ENCODE peak calls at places on chromosomes 7 and 10, in six cellular contexts. P is NCI-H748 treated with DMSO at 0.1 percent for 48 hours; H is right lobe of liver; S is stimulated activated CD4-positive, alpha-beta T cell treated with anti-CD3 and anti-CD28 coated beads, Interleukin-1b, Interleukin-23, amount 100 ng/mL, for 24 hours; Q is epithelial cell of esophagus; R is NAMALWA. W is an unnamed sample.

GRCh38 chr10:101066146-101066889 is 4.5 kb downstream of the KAZALD1 start:
- DNase-seq in P (no peak), R (no peak), Q (peak), S (no peak), H (peak), W (peak)

GRCh38 chr7:101308245-101309085 is 13.1 kb downstream of the IFT22 start:
- DNase-seq in Q (peak), P (no peak), R (peak), S (peak), H (peak), W (peak)

GRCh38 chr7:88888684-88889083 is 93.1 kb upstream of the TEX47 start:
- DNase-seq in S (no peak), R (no peak), Q (peak), H (no peak), P (no peak), W (no peak)

GRCh38 chr7:37141742-37142141 is 306.9 kb downstream of the ELMO1 start:
- DNase-seq in Q (no peak), P (no peak), R (no peak), S (no peak), H (no peak), W (no peak)

GRCh38 chr7:11831727-11832495 is at the start of gene THSD7A:
- DNase-seq in P (peak), H (peak), S (peak), Q (peak), R (peak), W (peak)

GRCh38 chr7:28573059-28573553 is 160.8 kb downstream of the CREB5 start:
- DNase-seq in R (peak), S (no peak), H (peak), Q (peak), P (peak), W (peak)

GRCh38 chr7:88668591-88668990 is 90.9 kb upstream of the ZNF804B start:
- DNase-seq in P (no peak), R (no peak), Q (no peak), S (no peak), H (no peak), W (no peak)

GRCh38 chr7:5549096-5549896 is 125.7 kb upstream of the TNRC18 start:
- DNase-seq in Q (peak), R (no peak), S (no peak), P (no peak), H (no peak), W (no peak)

GRCh38 chr10:102120142-102120986 is at the start of gene LDB1:
- DNase-seq in Q (peak), R (peak), S (peak), H (peak), P (peak), W (peak)

GRCh38 chr10:84076540-84077195 is 62.6 kb upstream of the GHITM start:
- DNase-seq in P (no peak), Q (no peak), H (no peak), S (no peak), R (peak), W (no peak)

GRCh38 chr10:33661580-33662269 is 327.3 kb upstream of the NRP1 start:
- DNase-seq in R (no peak), Q (peak), P (peak), S (no peak), H (peak), W (peak)

GRCh38 chr7:32275216-32275979 is 205.2 kb upstream of the PDE1C start:
- DNase-seq in Q (peak), S (no peak), P (no peak), R (no peak), H (no peak), W (no peak)

GRCh38 chr7:10739401-10739800 is 234.3 kb upstream of the PHF14 start:
- DNase-seq in R (no peak), Q (no peak), S (no peak), H (no peak), P (no peak), W (no peak)

GRCh38 chr10:125689955-125690569 is 7.1 kb upstream of the TEX36 start:
- DNase-seq in Q (no peak), S (no peak), R (no peak), P (no peak), H (no peak), W (no peak)

GRCh38 chr7:86313842-86314241 is 329.9 kb upstream of the GRM3 start:
- DNase-seq in H (no peak), R (no peak), S (no peak), P (no peak), Q (no peak), W (no peak)

GRCh38 chr10:88840104-88840503 is 11.5 kb downstream of the ANKRD22 start:
- DNase-seq in S (no peak), Q (peak), R (no peak), P (no peak), H (no peak), W (no peak)

GRCh38 chr7:100220833-100221718 is 1.3 kb downstream of the PVRIG start:
- DNase-seq in R (peak), H (no peak), P (no peak), S (peak), Q (no peak), W (no peak)

GRCh38 chr7:139825666-139826290 is 3.3 kb upstream of the TBXAS1 start:
- DNase-seq in S (no peak), H (no peak), R (no peak), Q (peak), P (no peak), W (no peak)

GRCh38 chr7:101410743-101411476 is 48.2 kb downstream of the COL26A1 start:
- DNase-seq in P (no peak), S (peak), R (peak), H (peak), Q (no peak), W (no peak)

GRCh38 chr7:17130281-17131059 is 168.0 kb upstream of the AHR start:
- DNase-seq in Q (peak), H (no peak), P (no peak), R (no peak), S (no peak), W (peak)

GRCh38 chr10:103870503-103870902 is 15.1 kb upstream of the SH3PXD2A start:
- DNase-seq in H (no peak), S (no peak), Q (peak), P (no peak), R (no peak), W (no peak)

GRCh38 chr7:130939285-130940095 is 205.5 kb upstream of the KLF14 start:
- DNase-seq in R (no peak), P (no peak), Q (no peak), H (no peak), S (no peak), W (no peak)

GRCh38 chr7:132095-132482 is 60.3 kb upstream of the FAM20C start:
- DNase-seq in S (no peak), P (no peak), Q (no peak), R (no peak), H (no peak), W (no peak)

GRCh38 chr10:58791137-58791536 is 278.5 kb downstream of the BICC1 start:
- DNase-seq in H (no peak), R (no peak), P (no peak), S (no peak), Q (peak), W (no peak)

GRCh38 chr7:13920053-13920697 is 69.3 kb downstream of the ETV1 start:
- DNase-seq in R (no peak), Q (peak), P (peak), H (no peak), S (no peak), W (peak)